ENCODE peak calls at places on chromosomes 1 and 21, in five cellular contexts. N is nephron progenitor cell, A is upper lobe of right lung, B is fibroblast of mammary gland, L is cardiac muscle cell. H is an unnamed sample.
A peak's percentile ranks its signal among the peaks of the same experiment; 100 is the strongest.

GRCh38 chr1:165352442-165353293 is 3.8 kb downstream of the LMX1A start:
- DNase-seq in N (peak; percentile 52), A (no peak), B (no peak), L (peak; percentile 48), H (no peak)

GRCh38 chr1:172145231-172145651 is 275.2 kb upstream of the C1orf105 start:
- DNase-seq in N (no peak), A (no peak), B (peak; percentile 86), L (peak; percentile 33), H (no peak)

GRCh38 chr1:168261390-168261789 is 19.3 kb upstream of the TBX19 start:
- DNase-seq in N (no peak), A (no peak), B (peak; percentile 56), L (no peak), H (no peak)

GRCh38 chr1:112528076-112528475 is 19.3 kb downstream of the WNT2B start:
- DNase-seq in N (no peak), A (no peak), B (no peak), L (no peak), H (no peak)

GRCh38 chr21:46151989-46152938 is 3.1 kb downstream of the FTCD start:
- DNase-seq in N (no peak), A (peak; percentile 52), B (no peak), L (no peak), H (peak; percentile 87)

GRCh38 chr1:179955731-179956130 is 1.1 kb downstream of the CEP350 start:
- DNase-seq in N (no peak), A (no peak), B (no peak), L (no peak), H (no peak)

GRCh38 chr1:187876775-187877174 is 1048.0 kb downstream of the PLA2G4A start:
- DNase-seq in N (no peak), A (no peak), B (no peak), L (no peak), H (no peak)

GRCh38 chr1:10152709-10153284 is 57.6 kb upstream of the KIF1B start:
- DNase-seq in N (peak; percentile 37), A (no peak), B (peak; percentile 59), L (peak; percentile 62), H (no peak)

GRCh38 chr1:32361308-32361673 is 994 bp downstream of the FAM229A start:
- DNase-seq in N (no peak), A (no peak), B (no peak), L (no peak), H (no peak)

GRCh38 chr1:195394567-195394966 is 1213.7 kb downstream of the KCNT2 start:
- DNase-seq in N (no peak), A (no peak), B (no peak), L (no peak), H (no peak)

GRCh38 chr1:1554926-1555915 is 14.8 kb upstream of the TMEM240 start:
- DNase-seq in N (peak; percentile 43), A (no peak), B (peak; percentile 84), L (no peak), H (no peak)

GRCh38 chr1:20281801-20282200 is 8.9 kb upstream of the VWA5B1 start:
- DNase-seq in N (no peak), A (no peak), B (peak; percentile 81), L (no peak), H (no peak)

GRCh38 chr1:37486680-37487618 is 12.6 kb downstream of the ZC3H12A start:
- DNase-seq in N (peak; percentile 89), A (peak; percentile 90), B (peak; percentile 89), L (peak; percentile 75), H (no peak)

GRCh38 chr1:66556161-66556611 is 22.2 kb downstream of the SGIP1 start:
- DNase-seq in N (no peak), A (no peak), B (no peak), L (no peak), H (no peak)

GRCh38 chr1:10904396-10905358 is 107.8 kb upstream of the TARDBP start:
- DNase-seq in N (no peak), A (peak; percentile 68), B (peak; percentile 28), L (peak; percentile 65), H (peak; percentile 79)

GRCh38 chr1:59414406-59415133 is 117.7 kb downstream of the FGGY start:
- DNase-seq in N (no peak), A (no peak), B (peak; percentile 56), L (no peak), H (no peak)

GRCh38 chr1:182764029-182764768 is 25.4 kb upstream of the NPL start:
- DNase-seq in N (no peak), A (no peak), B (no peak), L (no peak), H (no peak)

GRCh38 chr1:214282696-214283225 is 1.8 kb downstream of the SMYD2 start:
- DNase-seq in N (no peak), A (no peak), B (no peak), L (no peak), H (no peak)

GRCh38 chr1:109181085-109181806 is 32.5 kb upstream of the SARS1 start:
- DNase-seq in N (no peak), A (no peak), B (peak; percentile 24), L (no peak), H (no peak)

GRCh38 chr1:199774433-199775089 is 252.9 kb upstream of the NR5A2 start:
- DNase-seq in N (no peak), A (no peak), B (peak; percentile 63), L (no peak), H (no peak)

GRCh38 chr1:206982216-206982615 is 12.0 kb upstream of the FCAMR start:
- DNase-seq in N (peak; percentile 63), A (no peak), B (peak; percentile 26), L (peak; percentile 72), H (no peak)

GRCh38 chr1:31531177-31532000 is 44.9 kb upstream of the TINAGL1 start:
- DNase-seq in N (no peak), A (no peak), B (peak; percentile 46), L (no peak), H (no peak)

GRCh38 chr1:240967070-240967724 is 355.2 kb upstream of the GREM2 start:
- DNase-seq in N (no peak), A (no peak), B (peak; percentile 30), L (peak; percentile 18), H (no peak)

GRCh38 chr1:29688477-29689365 is 452.4 kb downstream of the PTPRU start:
- DNase-seq in N (no peak), A (peak; percentile 55), B (peak; percentile 69), L (no peak), H (no peak)

DNA sequence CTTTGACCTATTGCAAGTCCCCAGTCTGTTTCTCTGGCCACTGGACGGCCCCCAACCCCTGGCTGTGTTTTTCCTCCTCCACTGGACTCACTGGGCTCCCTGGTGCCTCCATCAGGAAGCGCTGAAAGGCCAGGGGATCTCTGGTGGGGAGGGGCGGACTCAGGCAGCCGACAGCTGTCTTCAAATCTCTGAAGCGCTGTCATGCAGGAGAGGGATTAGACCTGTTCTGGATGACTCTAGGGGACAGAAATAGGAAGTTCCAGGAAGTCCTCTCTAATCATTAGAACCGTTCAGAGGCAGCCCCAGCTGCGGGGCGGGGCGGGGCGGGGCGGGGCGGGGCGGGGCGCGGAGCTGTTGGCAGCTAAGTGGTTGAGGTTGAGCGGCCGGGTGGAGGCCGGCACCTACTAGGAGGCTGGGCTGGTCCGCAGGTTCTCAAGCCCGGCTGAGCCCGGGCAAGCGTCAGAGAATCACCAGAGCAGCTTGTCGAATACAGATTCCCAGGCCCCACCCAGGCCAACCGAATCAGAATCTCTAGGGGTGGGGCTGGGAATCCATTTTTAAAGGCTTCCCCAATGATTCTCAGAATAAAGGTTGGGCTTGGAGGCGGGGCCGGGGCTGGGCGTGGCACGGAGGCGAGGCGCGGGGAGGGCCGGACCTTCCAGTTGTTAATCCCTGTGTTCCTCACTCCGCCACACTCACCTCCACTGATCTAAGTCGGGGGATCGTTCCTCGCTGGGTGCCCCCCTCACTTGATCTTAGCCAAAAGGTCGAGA is 11.4 kb upstream of the PHLDA3 start:
- DNase-seq in N (peak; percentile 57), A (peak; percentile 94), B (peak; percentile 80), L (peak; percentile 85), H (no peak)
- TF ChIP-seq CTCF in N (no peak), A (no peak), B (peak; percentile 14), L (peak; percentile 10), H (peak; percentile 35)

GRCh38 chr1:160217466-160218165 is 12.4 kb downstream of the PEA15 start:
- DNase-seq in N (no peak), A (no peak), B (peak; percentile 21), L (no peak), H (no peak)

GRCh38 chr1:160222521-160222920 is 17.3 kb downstream of the PEA15 start:
- DNase-seq in N (no peak), A (no peak), B (no peak), L (no peak), H (no peak)

GRCh38 chr1:160220301-160220700 is 15.1 kb downstream of the PEA15 start:
- DNase-seq in N (no peak), A (no peak), B (no peak), L (no peak), H (no peak)

GRCh38 chr1:160221089-160221488 is 15.9 kb downstream of the PEA15 start:
- DNase-seq in N (no peak), A (no peak), B (no peak), L (no peak), H (no peak)

GRCh38 chr1:160219062-160219929 is 14.1 kb downstream of the PEA15 start:
- DNase-seq in N (peak; percentile 46), A (no peak), B (peak; percentile 76), L (peak; percentile 67), H (no peak)
- TF ChIP-seq CTCF in N (peak; percentile 46), A (peak; percentile 62), B (peak; percentile 76), L (peak; percentile 71), H (peak; percentile 80)

GRCh38 chr1:3775498-3776230 is 3.1 kb downstream of the SMIM1 start:
- DNase-seq in N (peak; percentile 79), A (peak; percentile 79), B (peak; percentile 55), L (peak; percentile 78), H (no peak)
- TF ChIP-seq CTCF in N (peak; percentile 35), A (peak; percentile 19), B (no peak), L (peak; percentile 31), H (peak; percentile 45)

GRCh38 chr1:43348809-43349593 is 9.8 kb upstream of the CDC20 start:
- DNase-seq in N (peak; percentile 97), A (peak; percentile 95), B (no peak), L (peak; percentile 95), H (no peak)

GRCh38 chr1:43352351-43352705 is 6.5 kb upstream of the CDC20 start:
- DNase-seq in N (no peak), A (no peak), B (no peak), L (no peak), H (no peak)

GRCh38 chr1:43349594-43350306 is 9.0 kb upstream of the CDC20 start:
- DNase-seq in N (no peak), A (no peak), B (peak; percentile 72), L (peak; percentile 78), H (no peak)

GRCh38 chr1:43351421-43352350 is 7.1 kb upstream of the CDC20 start:
- DNase-seq in N (no peak), A (no peak), B (no peak), L (no peak), H (no peak)

DNA sequence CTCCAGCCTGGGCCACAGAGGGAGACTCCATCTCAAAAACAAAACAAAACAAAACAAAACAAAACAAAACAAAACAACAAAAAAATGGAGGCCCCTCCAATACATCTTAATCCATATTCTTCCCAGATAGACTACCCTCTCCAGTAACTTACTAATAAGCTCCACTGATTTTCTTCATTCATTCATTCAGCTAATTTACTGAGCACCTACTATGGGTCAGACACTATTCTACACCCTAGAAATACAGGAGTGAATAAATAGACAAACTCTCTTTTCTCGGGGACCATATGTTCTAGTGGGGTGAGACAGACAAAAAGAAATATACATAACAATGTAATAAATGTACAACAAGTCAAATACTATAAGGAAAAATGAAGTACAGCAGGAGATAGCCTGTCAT is 7.8 kb upstream of the CDC20 start:
- DNase-seq in N (no peak), A (no peak), B (no peak), L (no peak), H (no peak)
- TF ChIP-seq CTCF in N (no peak), A (no peak), B (no peak), L (no peak), H (no peak)

GRCh38 chr1:156582388-156583022 is 3.0 kb downstream of the TTC24 start:
- DNase-seq in N (no peak), A (no peak), B (no peak), L (no peak), H (no peak)
- TF ChIP-seq CTCF in N (no peak), A (no peak), B (no peak), L (no peak), H (no peak)

H was measured in chondrocyte.